ENCODE peak calls at places on chromosomes 6 and 20, in ten cellular contexts. D is cardiac fibroblast, A is GM23248, K is HS-27A, H is NCI-H1092 treated with DMSO at 0.1 percent for 48 hours, G is RKO, Z is fibroblast of pulmonary artery, Y is hippocampal formation, J is AG09319, X is ACHN. V is an unnamed sample.
A peak's percentile ranks its signal among the peaks of the same experiment; 100 is the strongest.

GRCh38 chr20:54291339-54292060 is 83.6 kb downstream of the PFDN4 start:
- DNase-seq in D (no peak), A (no peak), K (no peak), H (no peak), G (no peak), Z (no peak), Y (no peak), J (no peak), X (no peak), V (no peak)

GRCh38 chr20:3000852-3001523 is 42.4 kb upstream of the GNRH2 start:
- DNase-seq in D (peak; percentile 85), A (peak; percentile 67), K (no peak), H (peak; percentile 33), G (peak; percentile 87), Z (peak; percentile 77), Y (peak; percentile 73), J (peak; percentile 25), X (peak; percentile 73), V (no peak)

GRCh38 chr6:144190593-144190992 is 40.3 kb downstream of the STX11 start:
- DNase-seq in D (peak; percentile 80), A (peak; percentile 80), K (no peak), H (no peak), G (peak; percentile 63), Z (peak; percentile 88), Y (no peak), J (peak; percentile 8), X (peak; percentile 9), V (no peak)

GRCh38 chr6:26224940-26225847 is 138.0 kb downstream of the HFE start:
- DNase-seq in D (peak; percentile 93), A (peak; percentile 49), K (no peak), H (no peak), G (no peak), Z (peak; percentile 94), Y (peak; percentile 46), J (no peak), X (peak; percentile 69), V (no peak)

GRCh38 chr6:119079288-119079809 is 885 bp upstream of the FAM184A start:
- DNase-seq in D (peak; percentile 60), A (peak; percentile 74), K (peak; percentile 40), H (no peak), G (no peak), Z (peak; percentile 63), Y (no peak), J (no peak), X (peak; percentile 15), V (no peak)

GRCh38 chr20:54585222-54585621 is 109.8 kb downstream of the DOK5 start:
- DNase-seq in D (no peak), A (no peak), K (no peak), H (no peak), G (no peak), Z (no peak), Y (no peak), J (no peak), X (no peak), V (no peak)

GRCh38 chr20:14775778-14776177 is 438.4 kb upstream of the FLRT3 start:
- DNase-seq in D (peak; percentile 19), A (peak; percentile 93), K (peak; percentile 86), H (no peak), G (no peak), Z (peak; percentile 70), Y (no peak), J (peak; percentile 67), X (no peak), V (no peak)

GRCh38 chr20:54668271-54669053 is 193.1 kb downstream of the DOK5 start:
- DNase-seq in D (peak; percentile 39), A (peak; percentile 53), K (no peak), H (peak; percentile 18), G (peak; percentile 48), Z (peak; percentile 42), Y (no peak), J (no peak), X (peak; percentile 14), V (no peak)

GRCh38 chr20:37573626-37574198 is 46.0 kb upstream of the BLCAP start:
- DNase-seq in D (no peak), A (no peak), K (no peak), H (no peak), G (no peak), Z (no peak), Y (no peak), J (no peak), X (no peak), V (no peak)

GRCh38 chr20:43448748-43449535 is 8.8 kb upstream of the SRSF6 start:
- DNase-seq in D (peak; percentile 49), A (peak; percentile 60), K (no peak), H (peak; percentile 61), G (peak; percentile 68), Z (peak; percentile 58), Y (peak; percentile 5), J (no peak), X (peak; percentile 36), V (peak; percentile 35)

GRCh38 chr6:113829702-113830058 is 27.5 kb upstream of the MARCKS start:
- DNase-seq in D (peak; percentile 48), A (peak; percentile 33), K (no peak), H (no peak), G (no peak), Z (peak; percentile 46), Y (no peak), J (no peak), X (no peak), V (no peak)

GRCh38 chr6:104326173-104327001 is 533.3 kb downstream of the HACE1 start:
- DNase-seq in D (peak; percentile 80), A (peak; percentile 81), K (no peak), H (no peak), G (peak; percentile 30), Z (peak; percentile 88), Y (no peak), J (peak; percentile 3), X (no peak), V (no peak)